ENCODE peak calls at places on chromosomes 5 and 9, in seven cellular contexts. One of them, this sample, is unnamed.

GRCh38 chr9:31253800-31254762 is 1130.4 kb upstream of the ACO1 start:
- DNase-seq in nephron progenitor cell: no peak
- DNase-seq in heart right ventricle: no peak
- DNase-seq in PC-9: no peak
- DNase-seq in CD4-positive, alpha-beta T cell: no peak
- DNase-seq in mesothelial cell of epicardium: no peak
- DNase-seq in glutamatergic neuron: no peak
- DNase-seq in this sample: no peak

GRCh38 chr5:179288809-179289185 is 56.5 kb downstream of the ADAMTS2 start:
- DNase-seq in PC-9: no peak
- DNase-seq in glutamatergic neuron: peak
- DNase-seq in CD4-positive, alpha-beta T cell: no peak
- DNase-seq in mesothelial cell of epicardium: no peak
- DNase-seq in heart right ventricle: no peak
- DNase-seq in nephron progenitor cell: no peak
- DNase-seq in this sample: no peak

GRCh38 chr9:98411981-98412561 is 156.6 kb upstream of the TBC1D2 start:
- DNase-seq in heart right ventricle: no peak
- DNase-seq in glutamatergic neuron: no peak
- DNase-seq in nephron progenitor cell: peak
- DNase-seq in mesothelial cell of epicardium: no peak
- DNase-seq in CD4-positive, alpha-beta T cell: no peak
- DNase-seq in PC-9: no peak
- DNase-seq in this sample: no peak

GRCh38 chr5:38367410-38367809 is 109.1 kb downstream of the EGFLAM start:
- DNase-seq in mesothelial cell of epicardium: no peak
- DNase-seq in nephron progenitor cell: no peak
- DNase-seq in CD4-positive, alpha-beta T cell: no peak
- DNase-seq in heart right ventricle: no peak
- DNase-seq in PC-9: no peak
- DNase-seq in glutamatergic neuron: no peak
- DNase-seq in this sample: no peak

GRCh38 chr9:116860509-116861120 is 173.5 kb downstream of the TRIM32 start:
- DNase-seq in mesothelial cell of epicardium: peak
- DNase-seq in heart right ventricle: peak
- DNase-seq in CD4-positive, alpha-beta T cell: no peak
- DNase-seq in PC-9: peak
- DNase-seq in glutamatergic neuron: peak
- DNase-seq in nephron progenitor cell: peak
- DNase-seq in this sample: peak

GRCh38 chr5:29001666-29002065 is 1963.3 kb upstream of the CDH9 start:
- DNase-seq in nephron progenitor cell: peak
- DNase-seq in mesothelial cell of epicardium: no peak
- DNase-seq in heart right ventricle: no peak
- DNase-seq in glutamatergic neuron: no peak
- DNase-seq in PC-9: no peak
- DNase-seq in CD4-positive, alpha-beta T cell: no peak
- DNase-seq in this sample: no peak

GRCh38 chr9:121985792-121986494 is 107.2 kb downstream of the TTLL11 start:
- DNase-seq in PC-9: no peak
- DNase-seq in heart right ventricle: peak
- DNase-seq in mesothelial cell of epicardium: no peak
- DNase-seq in nephron progenitor cell: no peak
- DNase-seq in CD4-positive, alpha-beta T cell: no peak
- DNase-seq in glutamatergic neuron: no peak
- DNase-seq in this sample: no peak

GRCh38 chr5:98193921-98194760 is 579.3 kb upstream of the RGMB start:
- DNase-seq in heart right ventricle: no peak
- DNase-seq in CD4-positive, alpha-beta T cell: no peak
- DNase-seq in nephron progenitor cell: no peak
- DNase-seq in glutamatergic neuron: no peak
- DNase-seq in mesothelial cell of epicardium: no peak
- DNase-seq in PC-9: no peak
- DNase-seq in this sample: no peak

GRCh38 chr9:93207860-93208734 is 24.2 kb downstream of the WNK2 start:
- DNase-seq in PC-9: no peak
- DNase-seq in heart right ventricle: no peak
- DNase-seq in glutamatergic neuron: peak
- DNase-seq in mesothelial cell of epicardium: no peak
- DNase-seq in CD4-positive, alpha-beta T cell: no peak
- DNase-seq in nephron progenitor cell: no peak
- DNase-seq in this sample: no peak

GRCh38 chr9:104750185-104750762 is 2.8 kb downstream of the NIPSNAP3A start:
- DNase-seq in heart right ventricle: no peak
- DNase-seq in nephron progenitor cell: no peak
- DNase-seq in PC-9: no peak
- DNase-seq in CD4-positive, alpha-beta T cell: no peak
- DNase-seq in mesothelial cell of epicardium: no peak
- DNase-seq in glutamatergic neuron: no peak
- DNase-seq in this sample: no peak

GRCh38 chr5:118126159-118126558 is 862.2 kb downstream of the DTWD2 start:
- DNase-seq in PC-9: no peak
- DNase-seq in glutamatergic neuron: no peak
- DNase-seq in nephron progenitor cell: no peak
- DNase-seq in mesothelial cell of epicardium: no peak
- DNase-seq in CD4-positive, alpha-beta T cell: no peak
- DNase-seq in heart right ventricle: no peak
- DNase-seq in this sample: no peak

GRCh38 chr5:83844320-83845068 is 123.8 kb upstream of the HAPLN1 start:
- DNase-seq in mesothelial cell of epicardium: no peak
- DNase-seq in glutamatergic neuron: no peak
- DNase-seq in PC-9: no peak
- DNase-seq in CD4-positive, alpha-beta T cell: no peak
- DNase-seq in heart right ventricle: no peak
- DNase-seq in nephron progenitor cell: no peak
- DNase-seq in this sample: peak

GRCh38 chr5:96247097-96247675 is 185.9 kb downstream of the PCSK1 start:
- DNase-seq in PC-9: no peak
- DNase-seq in heart right ventricle: no peak
- DNase-seq in mesothelial cell of epicardium: no peak
- DNase-seq in CD4-positive, alpha-beta T cell: no peak
- DNase-seq in nephron progenitor cell: no peak
- DNase-seq in glutamatergic neuron: no peak
- DNase-seq in this sample: no peak

GRCh38 chr5:147509710-147510651 is at the start of gene DPYSL3:
- DNase-seq in glutamatergic neuron: peak
- DNase-seq in CD4-positive, alpha-beta T cell: no peak
- DNase-seq in heart right ventricle: peak
- DNase-seq in mesothelial cell of epicardium: peak
- DNase-seq in nephron progenitor cell: peak
- DNase-seq in PC-9: peak
- DNase-seq in this sample: peak

GRCh38 chr9:22992781-22993180 is 546.2 kb downstream of the DMRTA1 start:
- DNase-seq in nephron progenitor cell: no peak
- DNase-seq in heart right ventricle: no peak
- DNase-seq in glutamatergic neuron: no peak
- DNase-seq in mesothelial cell of epicardium: no peak
- DNase-seq in CD4-positive, alpha-beta T cell: no peak
- DNase-seq in PC-9: no peak
- DNase-seq in this sample: no peak

GRCh38 chr5:140150201-140150600 is 24.5 kb downstream of the IGIP start:
- DNase-seq in PC-9: no peak
- DNase-seq in CD4-positive, alpha-beta T cell: no peak
- DNase-seq in heart right ventricle: no peak
- DNase-seq in nephron progenitor cell: no peak
- DNase-seq in glutamatergic neuron: no peak
- DNase-seq in mesothelial cell of epicardium: no peak
- DNase-seq in this sample: no peak

GRCh38 chr5:29960323-29960722 is 1233.2 kb upstream of the CDH6 start:
- DNase-seq in PC-9: no peak
- DNase-seq in nephron progenitor cell: no peak
- DNase-seq in CD4-positive, alpha-beta T cell: no peak
- DNase-seq in heart right ventricle: no peak
- DNase-seq in mesothelial cell of epicardium: no peak
- DNase-seq in glutamatergic neuron: no peak
- DNase-seq in this sample: no peak

GRCh38 chr9:137252555-137253506 is 1.7 kb downstream of the STPG3 start:
- DNase-seq in PC-9: peak
- DNase-seq in mesothelial cell of epicardium: no peak
- DNase-seq in CD4-positive, alpha-beta T cell: peak
- DNase-seq in glutamatergic neuron: no peak
- DNase-seq in nephron progenitor cell: no peak
- DNase-seq in heart right ventricle: no peak
- DNase-seq in this sample: no peak

GRCh38 chr9:76658510-76659231 is 105.6 kb upstream of the PCA3 start:
- DNase-seq in heart right ventricle: no peak
- DNase-seq in glutamatergic neuron: no peak
- DNase-seq in mesothelial cell of epicardium: no peak
- DNase-seq in PC-9: no peak
- DNase-seq in nephron progenitor cell: no peak
- DNase-seq in CD4-positive, alpha-beta T cell: no peak
- DNase-seq in this sample: no peak

GRCh38 chr9:36086442-36086841 is 49.7 kb downstream of the RECK start:
- DNase-seq in heart right ventricle: no peak
- DNase-seq in mesothelial cell of epicardium: no peak
- DNase-seq in PC-9: no peak
- DNase-seq in CD4-positive, alpha-beta T cell: no peak
- DNase-seq in glutamatergic neuron: no peak
- DNase-seq in nephron progenitor cell: no peak
- DNase-seq in this sample: no peak

GRCh38 chr5:50978903-50979302 is 312.5 kb downstream of the PARP8 start:
- DNase-seq in mesothelial cell of epicardium: no peak
- DNase-seq in heart right ventricle: no peak
- DNase-seq in glutamatergic neuron: no peak
- DNase-seq in CD4-positive, alpha-beta T cell: no peak
- DNase-seq in nephron progenitor cell: no peak
- DNase-seq in PC-9: no peak
- DNase-seq in this sample: no peak

GRCh38 chr5:40841068-40841805 is at the start of gene CARD6:
- DNase-seq in glutamatergic neuron: no peak
- DNase-seq in PC-9: peak
- DNase-seq in heart right ventricle: no peak
- DNase-seq in CD4-positive, alpha-beta T cell: no peak
- DNase-seq in mesothelial cell of epicardium: no peak
- DNase-seq in nephron progenitor cell: no peak
- DNase-seq in this sample: peak
- TF ChIP-seq CTCF in glutamatergic neuron: no peak
- TF ChIP-seq CTCF in PC-9: peak
- TF ChIP-seq CTCF in heart right ventricle: peak
- TF ChIP-seq CTCF in CD4-positive, alpha-beta T cell: no peak
- TF ChIP-seq CTCF in mesothelial cell of epicardium: no peak
- TF ChIP-seq CTCF in nephron progenitor cell: no peak
- TF ChIP-seq CTCF in this sample: no peak

GRCh38 chr9:91949946-91950664 is at the start of gene ROR2:
- DNase-seq in nephron progenitor cell: peak
- DNase-seq in mesothelial cell of epicardium: peak
- DNase-seq in glutamatergic neuron: peak
- DNase-seq in heart right ventricle: peak
- DNase-seq in CD4-positive, alpha-beta T cell: no peak
- DNase-seq in PC-9: no peak
- DNase-seq in this sample: peak
- TF ChIP-seq CTCF in nephron progenitor cell: peak
- TF ChIP-seq CTCF in mesothelial cell of epicardium: peak
- TF ChIP-seq CTCF in glutamatergic neuron: peak
- TF ChIP-seq CTCF in heart right ventricle: peak
- TF ChIP-seq CTCF in CD4-positive, alpha-beta T cell: no peak
- TF ChIP-seq CTCF in PC-9: no peak
- TF ChIP-seq CTCF in this sample: no peak

GRCh38 chr5:58499951-58500350 is 8.7 kb downstream of the GAPT start:
- DNase-seq in mesothelial cell of epicardium: no peak
- DNase-seq in heart right ventricle: no peak
- DNase-seq in glutamatergic neuron: no peak
- DNase-seq in CD4-positive, alpha-beta T cell: no peak
- DNase-seq in nephron progenitor cell: no peak
- DNase-seq in PC-9: no peak
- DNase-seq in this sample: no peak

GRCh38 chr5:58499231-58499630 is 8.0 kb downstream of the GAPT start:
- DNase-seq in nephron progenitor cell: no peak
- DNase-seq in mesothelial cell of epicardium: no peak
- DNase-seq in glutamatergic neuron: no peak
- DNase-seq in PC-9: no peak
- DNase-seq in CD4-positive, alpha-beta T cell: no peak
- DNase-seq in heart right ventricle: no peak
- DNase-seq in this sample: no peak

GRCh38 chr5:58496488-58496887 is 5.3 kb downstream of the GAPT start:
- DNase-seq in nephron progenitor cell: no peak
- DNase-seq in heart right ventricle: no peak
- DNase-seq in CD4-positive, alpha-beta T cell: no peak
- DNase-seq in mesothelial cell of epicardium: no peak
- DNase-seq in glutamatergic neuron: no peak
- DNase-seq in PC-9: no peak
- DNase-seq in this sample: no peak

GRCh38 chr5:58502032-58502431 is 10.8 kb downstream of the GAPT start:
- DNase-seq in CD4-positive, alpha-beta T cell: no peak
- DNase-seq in nephron progenitor cell: no peak
- DNase-seq in glutamatergic neuron: no peak
- DNase-seq in mesothelial cell of epicardium: no peak
- DNase-seq in PC-9: no peak
- DNase-seq in heart right ventricle: no peak
- DNase-seq in this sample: no peak

GRCh38 chr5:58497956-58498942 is 7.0 kb downstream of the GAPT start:
- DNase-seq in glutamatergic neuron: peak
- DNase-seq in heart right ventricle: no peak
- DNase-seq in PC-9: peak
- DNase-seq in mesothelial cell of epicardium: no peak
- DNase-seq in CD4-positive, alpha-beta T cell: no peak
- DNase-seq in nephron progenitor cell: peak
- DNase-seq in this sample: peak
- TF ChIP-seq CTCF in glutamatergic neuron: peak
- TF ChIP-seq CTCF in heart right ventricle: peak
- TF ChIP-seq CTCF in PC-9: peak
- TF ChIP-seq CTCF in mesothelial cell of epicardium: peak
- TF ChIP-seq CTCF in CD4-positive, alpha-beta T cell: no peak
- TF ChIP-seq CTCF in nephron progenitor cell: peak
- TF ChIP-seq CTCF in this sample: peak

DNA sequence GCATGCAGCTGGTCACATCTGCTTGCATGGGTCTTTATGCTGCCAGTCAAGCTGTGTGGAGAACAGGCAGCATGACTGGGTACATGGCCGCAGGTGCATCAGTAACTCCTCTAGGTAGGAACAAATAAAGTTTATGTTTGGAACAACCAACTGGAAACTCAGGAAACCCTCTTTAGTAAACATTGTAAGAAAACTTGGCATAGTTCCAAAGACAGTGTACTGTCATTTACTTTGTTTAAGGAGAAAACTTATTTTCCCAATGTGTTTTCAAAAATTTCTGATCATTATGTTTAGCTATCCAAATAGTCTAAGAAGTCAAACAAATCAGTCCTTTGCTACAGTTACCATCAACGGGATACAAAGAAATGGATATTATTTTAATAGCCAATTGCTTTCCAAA is 386.0 kb downstream of the CHSY3 start:
- DNase-seq in mesothelial cell of epicardium: no peak
- DNase-seq in heart right ventricle: no peak
- DNase-seq in PC-9: no peak
- DNase-seq in CD4-positive, alpha-beta T cell: no peak
- DNase-seq in glutamatergic neuron: no peak
- DNase-seq in nephron progenitor cell: no peak
- DNase-seq in this sample: no peak
- TF ChIP-seq CTCF in mesothelial cell of epicardium: no peak
- TF ChIP-seq CTCF in heart right ventricle: no peak
- TF ChIP-seq CTCF in PC-9: no peak
- TF ChIP-seq CTCF in CD4-positive, alpha-beta T cell: no peak
- TF ChIP-seq CTCF in glutamatergic neuron: no peak
- TF ChIP-seq CTCF in nephron progenitor cell: no peak
- TF ChIP-seq CTCF in this sample: no peak

GRCh38 chr5:134005415-134006118 is 792 bp upstream of the VDAC1 start:
- DNase-seq in mesothelial cell of epicardium: no peak
- DNase-seq in CD4-positive, alpha-beta T cell: no peak
- DNase-seq in heart right ventricle: peak
- DNase-seq in glutamatergic neuron: peak
- DNase-seq in nephron progenitor cell: peak
- DNase-seq in PC-9: no peak
- DNase-seq in this sample: peak
- TF ChIP-seq CTCF in mesothelial cell of epicardium: no peak
- TF ChIP-seq CTCF in CD4-positive, alpha-beta T cell: no peak
- TF ChIP-seq CTCF in heart right ventricle: peak
- TF ChIP-seq CTCF in glutamatergic neuron: no peak
- TF ChIP-seq CTCF in nephron progenitor cell: no peak
- TF ChIP-seq CTCF in PC-9: no peak
- TF ChIP-seq CTCF in this sample: no peak